ENCODE peak calls at places on chromosomes 2 and 18, in nine cellular contexts. One of them, this sample, is unnamed. For H3K9me3, the result is how much of the 10 kb centered on the place peaks cover.

GRCh38 chr2:11764359-11764758 is 17.9 kb downstream of the LPIN1 start:
- DNase-seq in MM.1S: no peak
- DNase-seq in AG04450: no peak
- DNase-seq in hepatocyte: no peak
- DNase-seq in mucosa of descending colon: peak
- DNase-seq in CD8-positive, alpha-beta T cell: no peak
- DNase-seq in lower lobe of right lung: no peak
- DNase-seq in psoas muscle: peak
- DNase-seq in mammary epithelial cell: no peak
- DNase-seq in this sample: no peak

GRCh38 chr2:53826587-53827397 is 33.0 kb downstream of the GPR75 start:
- DNase-seq in hepatocyte: peak
- DNase-seq in MM.1S: no peak
- DNase-seq in mammary epithelial cell: peak
- DNase-seq in AG04450: no peak
- DNase-seq in CD8-positive, alpha-beta T cell: no peak
- DNase-seq in psoas muscle: no peak
- DNase-seq in lower lobe of right lung: no peak
- DNase-seq in mucosa of descending colon: no peak
- DNase-seq in this sample: no peak

GRCh38 chr2:70516596-70516995 is 37.0 kb downstream of the TGFA start:
- DNase-seq in MM.1S: no peak
- DNase-seq in mucosa of descending colon: no peak
- DNase-seq in AG04450: no peak
- DNase-seq in mammary epithelial cell: peak
- DNase-seq in lower lobe of right lung: no peak
- DNase-seq in CD8-positive, alpha-beta T cell: no peak
- DNase-seq in hepatocyte: no peak
- DNase-seq in psoas muscle: no peak
- DNase-seq in this sample: no peak

GRCh38 chr2:25388491-25388890 is 46.8 kb upstream of the DNMT3A start:
- DNase-seq in hepatocyte: no peak
- DNase-seq in psoas muscle: no peak
- DNase-seq in lower lobe of right lung: no peak
- DNase-seq in mucosa of descending colon: no peak
- DNase-seq in CD8-positive, alpha-beta T cell: no peak
- DNase-seq in mammary epithelial cell: no peak
- DNase-seq in AG04450: no peak
- DNase-seq in MM.1S: no peak
- DNase-seq in this sample: no peak

GRCh38 chr2:143158500-143159262 is 29.5 kb downstream of the ARHGAP15 start:
- DNase-seq in CD8-positive, alpha-beta T cell: no peak
- DNase-seq in psoas muscle: no peak
- DNase-seq in lower lobe of right lung: no peak
- DNase-seq in mucosa of descending colon: no peak
- DNase-seq in MM.1S: no peak
- DNase-seq in hepatocyte: no peak
- DNase-seq in mammary epithelial cell: no peak
- DNase-seq in AG04450: no peak
- DNase-seq in this sample: no peak

GRCh38 chr2:233262562-233262961 is 11.1 kb downstream of the ATG16L1 start:
- DNase-seq in lower lobe of right lung: no peak
- DNase-seq in CD8-positive, alpha-beta T cell: no peak
- DNase-seq in MM.1S: no peak
- DNase-seq in mucosa of descending colon: no peak
- DNase-seq in hepatocyte: no peak
- DNase-seq in mammary epithelial cell: no peak
- DNase-seq in psoas muscle: no peak
- DNase-seq in AG04450: no peak
- DNase-seq in this sample: no peak

GRCh38 chr2:217360781-217361485 is 501.1 kb upstream of the TNP1 start:
- DNase-seq in mucosa of descending colon: no peak
- DNase-seq in mammary epithelial cell: peak
- DNase-seq in hepatocyte: peak
- DNase-seq in AG04450: peak
- DNase-seq in MM.1S: no peak
- DNase-seq in CD8-positive, alpha-beta T cell: no peak
- DNase-seq in lower lobe of right lung: no peak
- DNase-seq in psoas muscle: peak
- DNase-seq in this sample: no peak

GRCh38 chr2:40384714-40385113 is 67.2 kb downstream of the SLC8A1 start:
- DNase-seq in hepatocyte: no peak
- DNase-seq in mucosa of descending colon: no peak
- DNase-seq in psoas muscle: no peak
- DNase-seq in MM.1S: no peak
- DNase-seq in lower lobe of right lung: no peak
- DNase-seq in mammary epithelial cell: peak
- DNase-seq in AG04450: peak
- DNase-seq in CD8-positive, alpha-beta T cell: no peak
- DNase-seq in this sample: no peak

GRCh38 chr2:84808279-84808678 is 72.6 kb downstream of the TRABD2A start:
- DNase-seq in AG04450: no peak
- DNase-seq in mucosa of descending colon: no peak
- DNase-seq in lower lobe of right lung: no peak
- DNase-seq in psoas muscle: no peak
- DNase-seq in hepatocyte: no peak
- DNase-seq in CD8-positive, alpha-beta T cell: no peak
- DNase-seq in MM.1S: peak
- DNase-seq in mammary epithelial cell: no peak
- DNase-seq in this sample: no peak

GRCh38 chr2:17576802-17577201 is 36.3 kb downstream of the VSNL1 start:
- DNase-seq in MM.1S: no peak
- DNase-seq in hepatocyte: no peak
- DNase-seq in CD8-positive, alpha-beta T cell: no peak
- DNase-seq in lower lobe of right lung: no peak
- DNase-seq in mucosa of descending colon: no peak
- DNase-seq in psoas muscle: no peak
- DNase-seq in AG04450: no peak
- DNase-seq in mammary epithelial cell: no peak
- DNase-seq in this sample: no peak

GRCh38 chr2:231614559-231615057 is 21.9 kb downstream of the TEX44 start:
- DNase-seq in psoas muscle: peak
- DNase-seq in mucosa of descending colon: no peak
- DNase-seq in lower lobe of right lung: peak
- DNase-seq in CD8-positive, alpha-beta T cell: no peak
- DNase-seq in mammary epithelial cell: no peak
- DNase-seq in AG04450: no peak
- DNase-seq in hepatocyte: no peak
- DNase-seq in MM.1S: no peak
- DNase-seq in this sample: peak

GRCh38 chr2:72278046-72278445 is 130.4 kb upstream of the CYP26B1 start:
- DNase-seq in mammary epithelial cell: peak
- DNase-seq in psoas muscle: no peak
- DNase-seq in AG04450: peak
- DNase-seq in hepatocyte: peak
- DNase-seq in mucosa of descending colon: no peak
- DNase-seq in lower lobe of right lung: no peak
- DNase-seq in CD8-positive, alpha-beta T cell: no peak
- DNase-seq in MM.1S: no peak
- DNase-seq in this sample: no peak

GRCh38 chr2:202104286-202104870 is 31.3 kb downstream of the KIAA2012 start:
- DNase-seq in mucosa of descending colon: peak
- DNase-seq in hepatocyte: peak
- DNase-seq in mammary epithelial cell: peak
- DNase-seq in AG04450: no peak
- DNase-seq in lower lobe of right lung: peak
- DNase-seq in CD8-positive, alpha-beta T cell: no peak
- DNase-seq in MM.1S: peak
- DNase-seq in psoas muscle: no peak
- DNase-seq in this sample: no peak

GRCh38 chr18:75638223-75638596 is 210.7 kb upstream of the SMIM21 start:
- DNase-seq in mammary epithelial cell: peak
- DNase-seq in psoas muscle: no peak
- DNase-seq in MM.1S: no peak
- DNase-seq in CD8-positive, alpha-beta T cell: no peak
- DNase-seq in mucosa of descending colon: no peak
- DNase-seq in hepatocyte: no peak
- DNase-seq in AG04450: peak
- DNase-seq in lower lobe of right lung: no peak
- DNase-seq in this sample: no peak

GRCh38 chr2:164967781-164968228 is 12.5 kb upstream of the SLC38A11 start:
- DNase-seq in psoas muscle: no peak
- DNase-seq in AG04450: peak
- DNase-seq in mammary epithelial cell: peak
- DNase-seq in hepatocyte: peak
- DNase-seq in MM.1S: no peak
- DNase-seq in mucosa of descending colon: peak
- DNase-seq in CD8-positive, alpha-beta T cell: no peak
- DNase-seq in lower lobe of right lung: no peak
- DNase-seq in this sample: no peak

GRCh38 chr2:172083725-172084483 is 1.4 kb upstream of the DLX1 start:
- DNase-seq in CD8-positive, alpha-beta T cell: no peak
- DNase-seq in MM.1S: no peak
- DNase-seq in mammary epithelial cell: no peak
- DNase-seq in hepatocyte: no peak
- DNase-seq in mucosa of descending colon: no peak
- DNase-seq in AG04450: no peak
- DNase-seq in lower lobe of right lung: no peak
- DNase-seq in psoas muscle: no peak
- DNase-seq in this sample: no peak

GRCh38 chr2:37623971-37624897 is 47.2 kb downstream of the CDC42EP3 start:
- DNase-seq in mucosa of descending colon: no peak
- DNase-seq in MM.1S: no peak
- DNase-seq in psoas muscle: no peak
- DNase-seq in mammary epithelial cell: peak
- DNase-seq in CD8-positive, alpha-beta T cell: no peak
- DNase-seq in AG04450: no peak
- DNase-seq in lower lobe of right lung: no peak
- DNase-seq in hepatocyte: no peak
- DNase-seq in this sample: peak

GRCh38 chr18:6203791-6204190 is 210.9 kb downstream of the L3MBTL4 start:
- DNase-seq in AG04450: no peak
- DNase-seq in lower lobe of right lung: no peak
- DNase-seq in psoas muscle: no peak
- DNase-seq in mammary epithelial cell: no peak
- DNase-seq in mucosa of descending colon: peak
- DNase-seq in CD8-positive, alpha-beta T cell: no peak
- DNase-seq in hepatocyte: no peak
- DNase-seq in MM.1S: no peak
- DNase-seq in this sample: no peak
- H3K9me3 ChIP-seq in AG04450: under half
- H3K9me3 ChIP-seq in lower lobe of right lung: under half
- H3K9me3 ChIP-seq in psoas muscle: under half
- H3K9me3 ChIP-seq in mammary epithelial cell: under half
- H3K9me3 ChIP-seq in mucosa of descending colon: under half
- H3K9me3 ChIP-seq in CD8-positive, alpha-beta T cell: under half
- H3K9me3 ChIP-seq in hepatocyte: under half
- H3K9me3 ChIP-seq in MM.1S: under half
- H3K9me3 ChIP-seq in this sample: under half

DNA sequence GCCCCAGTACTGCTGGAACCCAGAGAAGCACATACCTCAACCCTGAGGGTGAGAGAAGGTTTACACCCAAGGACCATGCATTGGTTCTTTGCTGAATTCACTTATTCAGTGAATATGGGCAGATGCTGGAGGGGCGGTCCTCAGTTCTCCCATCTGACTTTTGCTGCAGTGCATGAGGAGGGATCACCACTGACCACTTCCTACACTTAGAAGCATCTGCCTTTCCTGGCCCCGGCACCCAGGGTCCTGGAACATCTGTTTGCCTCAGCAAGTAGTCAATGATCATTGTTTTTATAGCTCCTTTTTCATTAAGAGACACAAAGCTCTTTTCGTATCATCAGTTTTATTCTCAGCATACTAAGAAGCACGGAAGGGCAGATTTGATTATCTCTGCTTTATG is 211.4 kb downstream of the SH3RF3 start:
- DNase-seq in mammary epithelial cell: no peak
- DNase-seq in CD8-positive, alpha-beta T cell: no peak
- DNase-seq in mucosa of descending colon: no peak
- DNase-seq in lower lobe of right lung: no peak
- DNase-seq in AG04450: no peak
- DNase-seq in psoas muscle: no peak
- DNase-seq in hepatocyte: no peak
- DNase-seq in MM.1S: no peak
- DNase-seq in this sample: no peak
- H3K9me3 ChIP-seq in mammary epithelial cell: under half
- H3K9me3 ChIP-seq in CD8-positive, alpha-beta T cell: under half
- H3K9me3 ChIP-seq in mucosa of descending colon: under half
- H3K9me3 ChIP-seq in lower lobe of right lung: under half
- H3K9me3 ChIP-seq in AG04450: under half
- H3K9me3 ChIP-seq in psoas muscle: under half
- H3K9me3 ChIP-seq in hepatocyte: under half
- H3K9me3 ChIP-seq in MM.1S: under half
- H3K9me3 ChIP-seq in this sample: under half

GRCh38 chr2:86500325-86500724 is 59.2 kb downstream of the KDM3A start:
- DNase-seq in psoas muscle: no peak
- DNase-seq in AG04450: no peak
- DNase-seq in CD8-positive, alpha-beta T cell: no peak
- DNase-seq in lower lobe of right lung: no peak
- DNase-seq in mammary epithelial cell: no peak
- DNase-seq in MM.1S: no peak
- DNase-seq in mucosa of descending colon: no peak
- DNase-seq in hepatocyte: no peak
- DNase-seq in this sample: no peak
- H3K9me3 ChIP-seq in psoas muscle: under half
- H3K9me3 ChIP-seq in AG04450: under half
- H3K9me3 ChIP-seq in CD8-positive, alpha-beta T cell: under half
- H3K9me3 ChIP-seq in lower lobe of right lung: under half
- H3K9me3 ChIP-seq in mammary epithelial cell: under half
- H3K9me3 ChIP-seq in MM.1S: under half
- H3K9me3 ChIP-seq in mucosa of descending colon: under half
- H3K9me3 ChIP-seq in hepatocyte: under half
- H3K9me3 ChIP-seq in this sample: under half

GRCh38 chr18:70991577-70991976 is 702.7 kb downstream of the SOCS6 start:
- DNase-seq in lower lobe of right lung: no peak
- DNase-seq in mammary epithelial cell: no peak
- DNase-seq in AG04450: peak
- DNase-seq in hepatocyte: no peak
- DNase-seq in CD8-positive, alpha-beta T cell: no peak
- DNase-seq in MM.1S: no peak
- DNase-seq in psoas muscle: no peak
- DNase-seq in mucosa of descending colon: no peak
- DNase-seq in this sample: no peak

GRCh38 chr18:70981400-70982140 is 692.7 kb downstream of the SOCS6 start:
- DNase-seq in AG04450: no peak
- DNase-seq in MM.1S: no peak
- DNase-seq in CD8-positive, alpha-beta T cell: no peak
- DNase-seq in psoas muscle: no peak
- DNase-seq in mammary epithelial cell: no peak
- DNase-seq in hepatocyte: no peak
- DNase-seq in mucosa of descending colon: no peak
- DNase-seq in lower lobe of right lung: no peak
- DNase-seq in this sample: no peak

GRCh38 chr18:70982292-70982691 is 693.4 kb downstream of the SOCS6 start:
- DNase-seq in psoas muscle: no peak
- DNase-seq in mucosa of descending colon: no peak
- DNase-seq in hepatocyte: no peak
- DNase-seq in MM.1S: no peak
- DNase-seq in mammary epithelial cell: no peak
- DNase-seq in lower lobe of right lung: no peak
- DNase-seq in CD8-positive, alpha-beta T cell: no peak
- DNase-seq in AG04450: no peak
- DNase-seq in this sample: no peak

DNA sequence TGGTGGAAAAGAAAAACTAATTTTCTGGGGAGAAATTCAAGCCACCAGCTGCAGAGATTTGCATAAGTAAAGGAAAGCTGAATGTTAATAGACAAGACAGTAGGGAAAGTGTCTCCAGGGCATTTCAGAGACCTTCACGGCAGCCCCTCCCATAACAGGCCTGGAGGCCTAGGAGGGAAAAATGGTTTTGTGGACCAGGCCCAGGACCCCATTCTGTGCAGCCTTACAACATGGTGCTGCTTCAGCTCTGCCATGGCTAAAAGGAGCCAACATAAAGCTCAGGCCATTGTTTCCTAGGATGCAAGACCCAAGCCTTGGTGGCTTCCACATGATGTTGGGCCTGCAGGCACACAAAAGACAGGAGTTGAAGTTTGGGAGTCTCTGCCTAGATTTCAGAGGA is 697.1 kb downstream of the SOCS6 start:
- DNase-seq in psoas muscle: no peak
- DNase-seq in hepatocyte: no peak
- DNase-seq in CD8-positive, alpha-beta T cell: no peak
- DNase-seq in mammary epithelial cell: no peak
- DNase-seq in lower lobe of right lung: no peak
- DNase-seq in MM.1S: no peak
- DNase-seq in mucosa of descending colon: no peak
- DNase-seq in AG04450: no peak
- DNase-seq in this sample: no peak
- H3K9me3 ChIP-seq in psoas muscle: under half
- H3K9me3 ChIP-seq in hepatocyte: under half
- H3K9me3 ChIP-seq in CD8-positive, alpha-beta T cell: under half
- H3K9me3 ChIP-seq in mammary epithelial cell: under half
- H3K9me3 ChIP-seq in lower lobe of right lung: under half
- H3K9me3 ChIP-seq in MM.1S: under half
- H3K9me3 ChIP-seq in mucosa of descending colon: under half
- H3K9me3 ChIP-seq in AG04450: under half
- H3K9me3 ChIP-seq in this sample: under half